ENCODE peak calls at places on chromosomes 4 and X, in five cellular contexts. B is LoVo; O is activated T-cell treated with anti-CD3 and anti-CD28 coated beads, Interleukin-2, amount 50 U/mL, for 1 hour; M is stomach; A is NB4. E is an unnamed sample.

GRCh38 chr4:95694411-95694810 is 145.5 kb upstream of the PDHA2 start:
- DNase-seq in B (no peak), O (no peak), M (no peak), A (no peak), E (no peak)

GRCh38 chr4:3372933-3373465 is 68.8 kb upstream of the HGFAC start:
- DNase-seq in B (no peak), O (no peak), M (peak), A (peak), E (no peak)

GRCh38 chr4:64727960-64728359 is 318.7 kb upstream of the TECRL start:
- DNase-seq in B (no peak), O (no peak), M (no peak), A (no peak), E (no peak)

GRCh38 chrX:47840106-47840505 is 3.4 kb downstream of the ZNF81 start:
- DNase-seq in B (no peak), O (no peak), M (no peak), A (no peak), E (no peak)

GRCh38 chr4:8914461-8915171 is 43.0 kb upstream of the HMX1 start:
- DNase-seq in B (no peak), O (peak), M (peak), A (peak), E (no peak)

GRCh38 chrX:9278475-9279270 is 186.2 kb upstream of the TBL1X start:
- DNase-seq in B (no peak), O (no peak), M (no peak), A (peak), E (no peak)

GRCh38 chrX:118968031-118968430 is 6.4 kb upstream of the LONRF3 start:
- DNase-seq in B (no peak), O (no peak), M (no peak), A (no peak), E (peak)

GRCh38 chr4:169611157-169611556 is 1.2 kb downstream of the NEK1 start:
- DNase-seq in B (no peak), O (no peak), M (no peak), A (no peak), E (no peak)

GRCh38 chrX:130165181-130165702 is 399 bp downstream of the AIFM1 start:
- DNase-seq in B (no peak), O (no peak), M (no peak), A (no peak), E (no peak)

GRCh38 chr4:74886490-74886889 is 46.4 kb upstream of the PARM1 start:
- DNase-seq in B (no peak), O (no peak), M (no peak), A (no peak), E (peak)

GRCh38 chr4:95998311-95998710 is 158.4 kb downstream of the PDHA2 start:
- DNase-seq in B (no peak), O (no peak), M (no peak), A (peak), E (no peak)

GRCh38 chr4:948936-949300 is 16.7 kb downstream of the TMEM175 start:
- DNase-seq in B (no peak), O (no peak), M (no peak), A (no peak), E (no peak)

GRCh38 chr4:142818009-142818408 is 28.1 kb downstream of the INPP4B start:
- DNase-seq in B (no peak), O (no peak), M (no peak), A (no peak), E (no peak)

GRCh38 chrX:154348114-154348531 is 26.3 kb downstream of the FLNA start:
- DNase-seq in B (no peak), O (peak), M (no peak), A (no peak), E (no peak)

GRCh38 chrX:63250253-63250868 is 100.8 kb downstream of the SPIN4 start:
- DNase-seq in B (peak), O (no peak), M (peak), A (peak), E (peak)

GRCh38 chr4:125539691-125540090 is 224.9 kb downstream of the FAT4 start:
- DNase-seq in B (no peak), O (no peak), M (no peak), A (no peak), E (no peak)

GRCh38 chr4:78513411-78513975 is 38.1 kb upstream of the ANXA3 start:
- DNase-seq in B (no peak), O (no peak), M (no peak), A (no peak), E (no peak)

GRCh38 chr4:113674251-113674650 is 87.3 kb downstream of the CAMK2D start:
- DNase-seq in B (no peak), O (no peak), M (no peak), A (no peak), E (no peak)

GRCh38 chrX:7996414-7996813 is 69.2 kb upstream of the PNPLA4 start:
- DNase-seq in B (peak), O (no peak), M (peak), A (peak), E (no peak)

GRCh38 chrX:151754042-151754419 is 19.5 kb downstream of the CNGA2 start:
- DNase-seq in B (peak), O (no peak), M (no peak), A (no peak), E (peak)

GRCh38 chrX:3820170-3820569 is 106.7 kb upstream of the PRKX start:
- DNase-seq in B (no peak), O (no peak), M (no peak), A (no peak), E (peak)

GRCh38 chrX:93591398-93591797 is 82.0 kb downstream of the NAP1L3 start:
- DNase-seq in B (no peak), O (no peak), M (no peak), A (no peak), E (no peak)

GRCh38 chrX:154728791-154729190 is 22.1 kb downstream of the GAB3 start:
- DNase-seq in B (no peak), O (no peak), M (no peak), A (peak), E (no peak)

GRCh38 chr4:90419124-90419711 is 292.0 kb downstream of the CCSER1 start:
- DNase-seq in B (peak), O (no peak), M (no peak), A (peak), E (no peak)

GRCh38 chrX:2561461-2561860 is 60.7 kb upstream of the DHRSX start:
- DNase-seq in B (no peak), O (no peak), M (no peak), A (peak), E (no peak)

GRCh38 chr4:42282081-42282901 is 115.0 kb upstream of the SHISA3 start:
- DNase-seq in B (peak), O (no peak), M (peak), A (peak), E (peak)

GRCh38 chr4:8176547-8177399 is 18.2 kb upstream of the ABLIM2 start:
- DNase-seq in B (peak), O (peak), M (peak), A (peak), E (no peak)

GRCh38 chrX:1212532-1212931 is at the start of gene CRLF2:
- DNase-seq in B (no peak), O (no peak), M (no peak), A (peak), E (peak)

GRCh38 chrX:150257348-150258175 is 105.6 kb upstream of the MAMLD1 start:
- DNase-seq in B (no peak), O (no peak), M (no peak), A (peak), E (no peak)

GRCh38 chrX:44914532-44915198 is 41.7 kb downstream of the KDM6A start:
- DNase-seq in B (no peak), O (no peak), M (no peak), A (no peak), E (no peak)

GRCh38 chr4:119656342-119656741 is 27.7 kb upstream of the PDE5A start:
- DNase-seq in B (no peak), O (no peak), M (no peak), A (no peak), E (no peak)

GRCh38 chrX:81021478-81021877 is 180.2 kb downstream of the HMGN5 start:
- DNase-seq in B (no peak), O (no peak), M (no peak), A (no peak), E (no peak)

GRCh38 chr4:139666735-139667266 is 1.2 kb downstream of the MGST2 start:
- DNase-seq in B (peak), O (no peak), M (peak), A (peak), E (peak)

GRCh38 chr4:140257461-140258305 is 103.7 kb upstream of the MAML3 start:
- DNase-seq in B (no peak), O (no peak), M (no peak), A (no peak), E (no peak)

GRCh38 chr4:39621582-39621981 is 17.1 kb downstream of the SMIM14 start:
- DNase-seq in B (peak), O (no peak), M (peak), A (peak), E (peak)

GRCh38 chrX:72100824-72101351 is 30.8 kb downstream of the RTL5 start:
- DNase-seq in B (no peak), O (peak), M (peak), A (peak), E (no peak)

GRCh38 chr4:103307479-103308042 is 109.4 kb upstream of the CENPE start:
- DNase-seq in B (no peak), O (no peak), M (no peak), A (no peak), E (no peak)

E was measured in PC-9.